ENCODE peak calls at places on chromosomes 13 and 19, in eight cellular contexts. One of them, this sample, is unnamed.
A peak's percentile ranks its signal among the peaks of the same experiment; 100 is the strongest.

GRCh38 chr19:41957161-41957837 is 1.8 kb downstream of the RABAC1 start:
- DNase-seq in lower leg skin: no peak
- DNase-seq in AG20443: no peak
- DNase-seq in psoas muscle: no peak
- DNase-seq in NT2/D1: no peak
- DNase-seq in T-helper 9 cell: no peak
- DNase-seq in stimulated activated CD8-positive, alpha-beta memory T cell treated with anti-CD3 and anti-CD28 coated beads, Interleukin-4, amount 100 ng/mL, for 24 hours: no peak
- DNase-seq in stimulated activated CD4-positive, alpha-beta T cell treated with anti-CD3 and anti-CD28 coated beads, TNF-alpha, amount 100 ng/mL, for 48 hours: no peak
- DNase-seq in this sample: no peak

GRCh38 chr13:51297556-51297955 is 41.9 kb upstream of the SERPINE3 start:
- DNase-seq in lower leg skin: no peak
- DNase-seq in AG20443: no peak
- DNase-seq in psoas muscle: no peak
- DNase-seq in NT2/D1: no peak
- DNase-seq in T-helper 9 cell: no peak
- DNase-seq in stimulated activated CD8-positive, alpha-beta memory T cell treated with anti-CD3 and anti-CD28 coated beads, Interleukin-4, amount 100 ng/mL, for 24 hours: no peak
- DNase-seq in stimulated activated CD4-positive, alpha-beta T cell treated with anti-CD3 and anti-CD28 coated beads, TNF-alpha, amount 100 ng/mL, for 48 hours: no peak
- DNase-seq in this sample: peak; percentile 62

GRCh38 chr13:32016631-32017030 is 14.9 kb upstream of the FRY start:
- DNase-seq in lower leg skin: no peak
- DNase-seq in AG20443: peak; percentile 19
- DNase-seq in psoas muscle: no peak
- DNase-seq in NT2/D1: no peak
- DNase-seq in T-helper 9 cell: no peak
- DNase-seq in stimulated activated CD8-positive, alpha-beta memory T cell treated with anti-CD3 and anti-CD28 coated beads, Interleukin-4, amount 100 ng/mL, for 24 hours: no peak
- DNase-seq in stimulated activated CD4-positive, alpha-beta T cell treated with anti-CD3 and anti-CD28 coated beads, TNF-alpha, amount 100 ng/mL, for 48 hours: no peak
- DNase-seq in this sample: no peak

GRCh38 chr13:76944457-76944856 is 3.9 kb upstream of the ACOD1 start:
- DNase-seq in lower leg skin: no peak
- DNase-seq in AG20443: peak; percentile 61
- DNase-seq in psoas muscle: no peak
- DNase-seq in NT2/D1: no peak
- DNase-seq in T-helper 9 cell: no peak
- DNase-seq in stimulated activated CD8-positive, alpha-beta memory T cell treated with anti-CD3 and anti-CD28 coated beads, Interleukin-4, amount 100 ng/mL, for 24 hours: no peak
- DNase-seq in stimulated activated CD4-positive, alpha-beta T cell treated with anti-CD3 and anti-CD28 coated beads, TNF-alpha, amount 100 ng/mL, for 48 hours: no peak
- DNase-seq in this sample: no peak

GRCh38 chr13:112721198-112722104 is 31.6 kb downstream of the ATP11A start:
- DNase-seq in lower leg skin: no peak
- DNase-seq in AG20443: no peak
- DNase-seq in psoas muscle: no peak
- DNase-seq in NT2/D1: no peak
- DNase-seq in T-helper 9 cell: no peak
- DNase-seq in stimulated activated CD8-positive, alpha-beta memory T cell treated with anti-CD3 and anti-CD28 coated beads, Interleukin-4, amount 100 ng/mL, for 24 hours: no peak
- DNase-seq in stimulated activated CD4-positive, alpha-beta T cell treated with anti-CD3 and anti-CD28 coated beads, TNF-alpha, amount 100 ng/mL, for 48 hours: no peak
- DNase-seq in this sample: no peak

GRCh38 chr13:93496985-93497673 is 270.5 kb downstream of the GPC6 start:
- DNase-seq in lower leg skin: no peak
- DNase-seq in AG20443: no peak
- DNase-seq in psoas muscle: no peak
- DNase-seq in NT2/D1: no peak
- DNase-seq in T-helper 9 cell: no peak
- DNase-seq in stimulated activated CD8-positive, alpha-beta memory T cell treated with anti-CD3 and anti-CD28 coated beads, Interleukin-4, amount 100 ng/mL, for 24 hours: no peak
- DNase-seq in stimulated activated CD4-positive, alpha-beta T cell treated with anti-CD3 and anti-CD28 coated beads, TNF-alpha, amount 100 ng/mL, for 48 hours: no peak
- DNase-seq in this sample: peak; percentile 97

GRCh38 chr13:44107357-44108121 is 227.8 kb downstream of the LACC1 start:
- DNase-seq in lower leg skin: no peak
- DNase-seq in AG20443: no peak
- DNase-seq in psoas muscle: no peak
- DNase-seq in NT2/D1: no peak
- DNase-seq in T-helper 9 cell: no peak
- DNase-seq in stimulated activated CD8-positive, alpha-beta memory T cell treated with anti-CD3 and anti-CD28 coated beads, Interleukin-4, amount 100 ng/mL, for 24 hours: no peak
- DNase-seq in stimulated activated CD4-positive, alpha-beta T cell treated with anti-CD3 and anti-CD28 coated beads, TNF-alpha, amount 100 ng/mL, for 48 hours: no peak
- DNase-seq in this sample: no peak

GRCh38 chr19:3047307-3048189 is 14.7 kb downstream of the TLE5 start:
- DNase-seq in lower leg skin: peak; percentile 94
- DNase-seq in AG20443: peak; percentile 78
- DNase-seq in psoas muscle: peak; percentile 78
- DNase-seq in NT2/D1: peak; percentile 72
- DNase-seq in T-helper 9 cell: peak; percentile 58
- DNase-seq in stimulated activated CD8-positive, alpha-beta memory T cell treated with anti-CD3 and anti-CD28 coated beads, Interleukin-4, amount 100 ng/mL, for 24 hours: peak; percentile 42
- DNase-seq in stimulated activated CD4-positive, alpha-beta T cell treated with anti-CD3 and anti-CD28 coated beads, TNF-alpha, amount 100 ng/mL, for 48 hours: peak; percentile 47
- DNase-seq in this sample: peak; percentile 98

GRCh38 chr13:106471957-106472543 is 63.4 kb downstream of the EFNB2 start:
- DNase-seq in lower leg skin: peak; percentile 71
- DNase-seq in AG20443: peak; percentile 95
- DNase-seq in psoas muscle: peak; percentile 28
- DNase-seq in NT2/D1: peak; percentile 47
- DNase-seq in T-helper 9 cell: no peak
- DNase-seq in stimulated activated CD8-positive, alpha-beta memory T cell treated with anti-CD3 and anti-CD28 coated beads, Interleukin-4, amount 100 ng/mL, for 24 hours: no peak
- DNase-seq in stimulated activated CD4-positive, alpha-beta T cell treated with anti-CD3 and anti-CD28 coated beads, TNF-alpha, amount 100 ng/mL, for 48 hours: no peak
- DNase-seq in this sample: peak; percentile 69

GRCh38 chr19:37928527-37929286 is 21.7 kb downstream of the SIPA1L3 start:
- DNase-seq in lower leg skin: no peak
- DNase-seq in AG20443: no peak
- DNase-seq in psoas muscle: no peak
- DNase-seq in NT2/D1: no peak
- DNase-seq in T-helper 9 cell: no peak
- DNase-seq in stimulated activated CD8-positive, alpha-beta memory T cell treated with anti-CD3 and anti-CD28 coated beads, Interleukin-4, amount 100 ng/mL, for 24 hours: no peak
- DNase-seq in stimulated activated CD4-positive, alpha-beta T cell treated with anti-CD3 and anti-CD28 coated beads, TNF-alpha, amount 100 ng/mL, for 48 hours: no peak
- DNase-seq in this sample: peak; percentile 75

GRCh38 chr19:30567535-30568232 is 195.5 kb downstream of the ZNF536 start:
- DNase-seq in lower leg skin: no peak
- DNase-seq in AG20443: no peak
- DNase-seq in psoas muscle: no peak
- DNase-seq in NT2/D1: no peak
- DNase-seq in T-helper 9 cell: no peak
- DNase-seq in stimulated activated CD8-positive, alpha-beta memory T cell treated with anti-CD3 and anti-CD28 coated beads, Interleukin-4, amount 100 ng/mL, for 24 hours: no peak
- DNase-seq in stimulated activated CD4-positive, alpha-beta T cell treated with anti-CD3 and anti-CD28 coated beads, TNF-alpha, amount 100 ng/mL, for 48 hours: no peak
- DNase-seq in this sample: no peak

GRCh38 chr13:39779337-39780270 is 124.1 kb downstream of the COG6 start:
- DNase-seq in lower leg skin: no peak
- DNase-seq in AG20443: no peak
- DNase-seq in psoas muscle: no peak
- DNase-seq in NT2/D1: no peak
- DNase-seq in T-helper 9 cell: peak; percentile 18
- DNase-seq in stimulated activated CD8-positive, alpha-beta memory T cell treated with anti-CD3 and anti-CD28 coated beads, Interleukin-4, amount 100 ng/mL, for 24 hours: no peak
- DNase-seq in stimulated activated CD4-positive, alpha-beta T cell treated with anti-CD3 and anti-CD28 coated beads, TNF-alpha, amount 100 ng/mL, for 48 hours: no peak
- DNase-seq in this sample: no peak

GRCh38 chr13:114120486-114121430 is 11.7 kb downstream of the RASA3 start:
- DNase-seq in lower leg skin: no peak
- DNase-seq in AG20443: no peak
- DNase-seq in psoas muscle: no peak
- DNase-seq in NT2/D1: no peak
- DNase-seq in T-helper 9 cell: no peak
- DNase-seq in stimulated activated CD8-positive, alpha-beta memory T cell treated with anti-CD3 and anti-CD28 coated beads, Interleukin-4, amount 100 ng/mL, for 24 hours: no peak
- DNase-seq in stimulated activated CD4-positive, alpha-beta T cell treated with anti-CD3 and anti-CD28 coated beads, TNF-alpha, amount 100 ng/mL, for 48 hours: no peak
- DNase-seq in this sample: peak; percentile 35

GRCh38 chr19:17869114-17869608 is 2.6 kb upstream of the SLC5A5 start:
- DNase-seq in lower leg skin: no peak
- DNase-seq in AG20443: no peak
- DNase-seq in psoas muscle: no peak
- DNase-seq in NT2/D1: peak; percentile 85
- DNase-seq in T-helper 9 cell: no peak
- DNase-seq in stimulated activated CD8-positive, alpha-beta memory T cell treated with anti-CD3 and anti-CD28 coated beads, Interleukin-4, amount 100 ng/mL, for 24 hours: no peak
- DNase-seq in stimulated activated CD4-positive, alpha-beta T cell treated with anti-CD3 and anti-CD28 coated beads, TNF-alpha, amount 100 ng/mL, for 48 hours: no peak
- DNase-seq in this sample: no peak

GRCh38 chr13:110726726-110727125 is 13.2 kb downstream of the ING1 start:
- DNase-seq in lower leg skin: no peak
- DNase-seq in AG20443: no peak
- DNase-seq in psoas muscle: no peak
- DNase-seq in NT2/D1: no peak
- DNase-seq in T-helper 9 cell: no peak
- DNase-seq in stimulated activated CD8-positive, alpha-beta memory T cell treated with anti-CD3 and anti-CD28 coated beads, Interleukin-4, amount 100 ng/mL, for 24 hours: peak; percentile 56
- DNase-seq in stimulated activated CD4-positive, alpha-beta T cell treated with anti-CD3 and anti-CD28 coated beads, TNF-alpha, amount 100 ng/mL, for 48 hours: peak; percentile 30
- DNase-seq in this sample: no peak

GRCh38 chr13:111484129-111484925 is 163.9 kb downstream of the TEX29 start:
- DNase-seq in lower leg skin: no peak
- DNase-seq in AG20443: no peak
- DNase-seq in psoas muscle: no peak
- DNase-seq in NT2/D1: no peak
- DNase-seq in T-helper 9 cell: no peak
- DNase-seq in stimulated activated CD8-positive, alpha-beta memory T cell treated with anti-CD3 and anti-CD28 coated beads, Interleukin-4, amount 100 ng/mL, for 24 hours: no peak
- DNase-seq in stimulated activated CD4-positive, alpha-beta T cell treated with anti-CD3 and anti-CD28 coated beads, TNF-alpha, amount 100 ng/mL, for 48 hours: no peak
- DNase-seq in this sample: peak; percentile 93

GRCh38 chr13:59182241-59182640 is 981.5 kb downstream of the DIAPH3 start:
- DNase-seq in lower leg skin: no peak
- DNase-seq in AG20443: no peak
- DNase-seq in psoas muscle: no peak
- DNase-seq in NT2/D1: no peak
- DNase-seq in T-helper 9 cell: no peak
- DNase-seq in stimulated activated CD8-positive, alpha-beta memory T cell treated with anti-CD3 and anti-CD28 coated beads, Interleukin-4, amount 100 ng/mL, for 24 hours: no peak
- DNase-seq in stimulated activated CD4-positive, alpha-beta T cell treated with anti-CD3 and anti-CD28 coated beads, TNF-alpha, amount 100 ng/mL, for 48 hours: no peak
- DNase-seq in this sample: no peak

GRCh38 chr13:95920485-95920884 is 132.7 kb downstream of the UGGT2 start:
- DNase-seq in lower leg skin: no peak
- DNase-seq in AG20443: no peak
- DNase-seq in psoas muscle: no peak
- DNase-seq in NT2/D1: no peak
- DNase-seq in T-helper 9 cell: no peak
- DNase-seq in stimulated activated CD8-positive, alpha-beta memory T cell treated with anti-CD3 and anti-CD28 coated beads, Interleukin-4, amount 100 ng/mL, for 24 hours: no peak
- DNase-seq in stimulated activated CD4-positive, alpha-beta T cell treated with anti-CD3 and anti-CD28 coated beads, TNF-alpha, amount 100 ng/mL, for 48 hours: no peak
- DNase-seq in this sample: peak; percentile 28

GRCh38 chr19:2426661-2427322 is 594 bp downstream of the TIMM13 start:
- DNase-seq in lower leg skin: no peak
- DNase-seq in AG20443: peak; percentile 84
- DNase-seq in psoas muscle: peak; percentile 60
- DNase-seq in NT2/D1: no peak
- DNase-seq in T-helper 9 cell: no peak
- DNase-seq in stimulated activated CD8-positive, alpha-beta memory T cell treated with anti-CD3 and anti-CD28 coated beads, Interleukin-4, amount 100 ng/mL, for 24 hours: peak; percentile 31
- DNase-seq in stimulated activated CD4-positive, alpha-beta T cell treated with anti-CD3 and anti-CD28 coated beads, TNF-alpha, amount 100 ng/mL, for 48 hours: peak; percentile 27
- DNase-seq in this sample: peak; percentile 70

GRCh38 chr19:5204212-5204611 is 136.4 kb downstream of the PTPRS start:
- DNase-seq in lower leg skin: no peak
- DNase-seq in AG20443: no peak
- DNase-seq in psoas muscle: no peak
- DNase-seq in NT2/D1: no peak
- DNase-seq in T-helper 9 cell: no peak
- DNase-seq in stimulated activated CD8-positive, alpha-beta memory T cell treated with anti-CD3 and anti-CD28 coated beads, Interleukin-4, amount 100 ng/mL, for 24 hours: no peak
- DNase-seq in stimulated activated CD4-positive, alpha-beta T cell treated with anti-CD3 and anti-CD28 coated beads, TNF-alpha, amount 100 ng/mL, for 48 hours: no peak
- DNase-seq in this sample: no peak

This sample was measured in NCI-H69.